ENCODE peak calls at places on chromosomes 4 and X, in nine cellular contexts. K is AG08396; N is stimulated activated CD8-positive, alpha-beta memory T cell treated with anti-CD3 and anti-CD28 coated beads, Interleukin-7, amount 100 ng/mL, for 1 hour; M is choroid plexus epithelial cell; O is pancreas; W is neural crest cell; E is transverse colon; J is caudate nucleus; Z is GM13976. Y is an unnamed sample.
A peak's percentile ranks its signal among the peaks of the same experiment; 100 is the strongest.

GRCh38 chr4:58163172-58163571 is 1053.0 kb upstream of the IGFBP7 start:
- DNase-seq in K (no peak), N (no peak), M (no peak), O (no peak), W (no peak), E (no peak), J (no peak), Z (no peak), Y (no peak)

GRCh38 chr4:76836860-76837564 is 60.9 kb downstream of the SOWAHB start:
- DNase-seq in K (no peak), N (no peak), M (no peak), O (no peak), W (no peak), E (no peak), J (no peak), Z (no peak), Y (no peak)

GRCh38 chrX:29687687-29688086 is 527.7 kb upstream of the MAGEB2 start:
- DNase-seq in K (peak; percentile 43), N (no peak), M (peak; percentile 83), O (no peak), W (no peak), E (no peak), J (no peak), Z (no peak), Y (peak; percentile 26)

GRCh38 chr4:86653237-86653865 is 59.2 kb downstream of the PTPN13 start:
- DNase-seq in K (no peak), N (no peak), M (no peak), O (no peak), W (no peak), E (peak; percentile 8), J (no peak), Z (no peak), Y (peak; percentile 8)

GRCh38 chrX:39841604-39842003 is 256.2 kb downstream of the BCOR start:
- DNase-seq in K (no peak), N (no peak), M (no peak), O (no peak), W (no peak), E (no peak), J (no peak), Z (no peak), Y (no peak)

GRCh38 chr4:185101354-185101890 is 41.6 kb upstream of the SLC25A4 start:
- DNase-seq in K (no peak), N (no peak), M (no peak), O (no peak), W (no peak), E (no peak), J (no peak), Z (no peak), Y (no peak)

GRCh38 chrX:1661048-1661921 is 46.4 kb downstream of the ASMT start:
- DNase-seq in K (no peak), N (peak; percentile 72), M (no peak), O (peak; percentile 9), W (no peak), E (peak; percentile 68), J (no peak), Z (peak; percentile 90), Y (no peak)

GRCh38 chr4:76894537-76894936 is 3.4 kb downstream of the SOWAHB start:
- DNase-seq in K (no peak), N (no peak), M (no peak), O (no peak), W (no peak), E (no peak), J (no peak), Z (peak; percentile 33), Y (no peak)

GRCh38 chr4:8495803-8496202 is 55.2 kb downstream of the TRMT44 start:
- DNase-seq in K (no peak), N (no peak), M (no peak), O (no peak), W (no peak), E (no peak), J (no peak), Z (no peak), Y (peak; percentile 2)

GRCh38 chrX:33725556-33726232 is 406.4 kb downstream of the FAM47A start:
- DNase-seq in K (no peak), N (no peak), M (peak; percentile 12), O (peak; percentile 6), W (peak; percentile 11), E (no peak), J (no peak), Z (peak; percentile 4), Y (peak; percentile 9)

GRCh38 chr4:32775049-32775448 is 2054.9 kb downstream of the PCDH7 start:
- DNase-seq in K (no peak), N (no peak), M (peak; percentile 67), O (no peak), W (no peak), E (no peak), J (no peak), Z (no peak), Y (peak; percentile 66)

GRCh38 chrX:7514871-7515599 is 327.9 kb upstream of the VCX start:
- DNase-seq in K (peak; percentile 7), N (no peak), M (no peak), O (no peak), W (no peak), E (no peak), J (no peak), Z (no peak), Y (no peak)

GRCh38 chr4:168731006-168731636 is 234.3 kb downstream of the PALLD start:
- DNase-seq in K (no peak), N (no peak), M (peak; percentile 81), O (no peak), W (no peak), E (no peak), J (no peak), Z (no peak), Y (no peak)

GRCh38 chr4:168070903-168071302 is 21.4 kb upstream of the ANXA10 start:
- DNase-seq in K (no peak), N (no peak), M (peak; percentile 3), O (no peak), W (no peak), E (no peak), J (no peak), Z (no peak), Y (no peak)

GRCh38 chr4:81565137-81565870 is 93.6 kb upstream of the RASGEF1B start:
- DNase-seq in K (peak; percentile 21), N (no peak), M (peak; percentile 47), O (peak; percentile 19), W (peak; percentile 20), E (peak; percentile 82), J (peak; percentile 13), Z (no peak), Y (no peak)

GRCh38 chr4:3718462-3718861 is 47.7 kb upstream of the ADRA2C start:
- DNase-seq in K (no peak), N (no peak), M (no peak), O (no peak), W (no peak), E (no peak), J (no peak), Z (no peak), Y (no peak)

GRCh38 chr4:146855761-146856160 is 89.9 kb downstream of the TTC29 start:
- DNase-seq in K (no peak), N (no peak), M (no peak), O (no peak), W (no peak), E (no peak), J (no peak), Z (no peak), Y (no peak)

GRCh38 chrX:7262551-7262950 is 114.6 kb upstream of the PUDP start:
- DNase-seq in K (no peak), N (no peak), M (no peak), O (no peak), W (no peak), E (no peak), J (no peak), Z (no peak), Y (no peak)

GRCh38 chr4:140243345-140243753 is 89.4 kb upstream of the MAML3 start:
- DNase-seq in K (no peak), N (no peak), M (no peak), O (peak; percentile 51), W (no peak), E (peak; percentile 73), J (no peak), Z (peak; percentile 42), Y (no peak)

GRCh38 chr4:116358633-116359222 is 726.6 kb downstream of the TRAM1L1 start:
- DNase-seq in K (peak; percentile 5), N (no peak), M (peak; percentile 83), O (peak; percentile 81), W (peak; percentile 55), E (peak; percentile 66), J (no peak), Z (peak; percentile 51), Y (peak; percentile 45)

GRCh38 chrX:29965634-29966033 is 249.7 kb upstream of the MAGEB2 start:
- DNase-seq in K (no peak), N (no peak), M (no peak), O (no peak), W (no peak), E (no peak), J (no peak), Z (no peak), Y (no peak)

GRCh38 chr4:82017680-82018079 is 356.1 kb downstream of the HNRNPD start:
- DNase-seq in K (no peak), N (no peak), M (peak; percentile 19), O (no peak), W (peak; percentile 25), E (no peak), J (no peak), Z (peak; percentile 36), Y (peak; percentile 42)

GRCh38 chr4:107970063-107970798 is 19.5 kb upstream of the HADH start:
- DNase-seq in K (no peak), N (no peak), M (no peak), O (no peak), W (no peak), E (no peak), J (no peak), Z (no peak), Y (no peak)

GRCh38 chr4:152815078-152815477 is 35.3 kb downstream of the ARFIP1 start:
- DNase-seq in K (no peak), N (no peak), M (peak; percentile 68), O (no peak), W (no peak), E (no peak), J (no peak), Z (no peak), Y (no peak)

GRCh38 chrX:110795645-110796510 is at the start of gene CHRDL1:
- DNase-seq in K (peak; percentile 22), N (no peak), M (no peak), O (peak; percentile 50), W (peak; percentile 38), E (peak; percentile 18), J (no peak), Z (peak; percentile 11), Y (peak; percentile 59)